ENCODE peak calls at places on chromosomes 1 and 21, in four cellular contexts. L is activated naive CD4-positive, alpha-beta T cell treated with Interleukin-2 at 50 U/mL for 16 hours; C is amniotic stem cell; M is GM12891. T is an unnamed sample.

GRCh38 chr1:79899914-79900313 is 893.4 kb upstream of the ADGRL4 start:
- DNase-seq in M (no peak), L (no peak), C (peak), T (no peak)

GRCh38 chr1:21064057-21064456 is 112.6 kb downstream of the EIF4G3 start:
- DNase-seq in C (no peak), L (no peak), M (no peak), T (no peak)

GRCh38 chr1:234123867-234124266 is 219.4 kb downstream of the SLC35F3 start:
- DNase-seq in M (no peak), C (no peak), L (no peak), T (no peak)

GRCh38 chr1:113255728-113256347 is 134.5 kb upstream of the MAGI3 start:
- DNase-seq in L (no peak), M (no peak), C (no peak), T (no peak)

GRCh38 chr1:86705633-86705985 is 1.2 kb downstream of the SH3GLB1 start:
- DNase-seq in C (no peak), M (no peak), L (no peak), T (no peak)

GRCh38 chr1:48216941-48217340 is 5.6 kb upstream of the SLC5A9 start:
- DNase-seq in M (no peak), L (no peak), C (no peak), T (no peak)

GRCh38 chr1:174982971-174983689 is 16.6 kb upstream of the CACYBP start:
- DNase-seq in M (no peak), L (no peak), C (no peak), T (peak)

GRCh38 chr1:188295157-188295556 is 1466.4 kb downstream of the PLA2G4A start:
- DNase-seq in M (no peak), L (no peak), C (no peak), T (no peak)

GRCh38 chr1:201504179-201504631 is 2.7 kb downstream of the CSRP1 start:
- DNase-seq in L (no peak), C (no peak), M (no peak), T (no peak)

GRCh38 chr1:40653851-40654537 is 11.5 kb downstream of the RIMS3 start:
- DNase-seq in L (no peak), M (no peak), C (no peak), T (no peak)

GRCh38 chr21:15283138-15283537 is 218.3 kb upstream of the NRIP1 start:
- DNase-seq in M (no peak), L (no peak), C (no peak), T (no peak)

GRCh38 chr21:15061747-15062146 is 3.1 kb downstream of the NRIP1 start:
- DNase-seq in L (no peak), C (no peak), M (no peak), T (no peak)

GRCh38 chr1:100354971-100355394 is 2.7 kb downstream of the CDC14A start:
- DNase-seq in M (no peak), C (no peak), L (peak), T (no peak)

GRCh38 chr1:17201201-17202021 is 3.5 kb upstream of the PADI1 start:
- DNase-seq in M (no peak), C (no peak), L (peak), T (no peak)

GRCh38 chr1:8870605-8871538 is 7.6 kb downstream of the ENO1 start:
- DNase-seq in M (no peak), C (no peak), L (no peak), T (no peak)

GRCh38 chr1:181108297-181108696 is 19.8 kb downstream of the IER5 start:
- DNase-seq in M (no peak), L (no peak), C (no peak), T (no peak)

GRCh38 chr21:35840197-35840799 is 220.0 kb downstream of the SETD4 start:
- DNase-seq in C (peak), L (peak), M (peak), T (peak)

GRCh38 chr1:206969090-206969489 is 1.2 kb downstream of the FCAMR start:
- DNase-seq in C (no peak), M (no peak), L (no peak), T (no peak)

GRCh38 chr1:168488153-168488552 is 55.6 kb downstream of the XCL2 start:
- DNase-seq in C (no peak), L (no peak), M (no peak), T (no peak)

GRCh38 chr1:217315346-217315745 is 315.5 kb downstream of the GPATCH2 start:
- DNase-seq in M (no peak), C (no peak), L (no peak), T (no peak)

GRCh38 chr1:109850827-109851226 is 59.8 kb upstream of the CSF1 start:
- DNase-seq in M (no peak), C (no peak), L (no peak), T (no peak)

GRCh38 chr1:232306269-232306911 is 323.5 kb downstream of the SIPA1L2 start:
- DNase-seq in C (no peak), M (no peak), L (no peak), T (no peak)

GRCh38 chr1:98046031-98046641 is 125.3 kb upstream of the DPYD start:
- DNase-seq in M (no peak), C (peak), L (peak), T (peak)

GRCh38 chr1:220680085-220680687 is 10.0 kb upstream of the C1orf115 start:
- DNase-seq in C (no peak), L (no peak), M (peak), T (no peak)

GRCh38 chr21:33273044-33273443 is 6.9 kb downstream of the IL10RB start:
- DNase-seq in L (no peak), M (no peak), C (no peak), T (peak)

GRCh38 chr1:86706018-86706417 is 1.6 kb downstream of the SH3GLB1 start:
- DNase-seq in L (no peak), C (no peak), M (no peak), T (peak)

GRCh38 chr1:155051777-155052398 is 772 bp downstream of the ADAM15 start:
- DNase-seq in C (peak), L (peak), M (no peak), T (no peak)